ENCODE peak calls at places on chromosomes 3 and 15, in seven cellular contexts. S is GM23338; V is Calu3; C is uterus; E is heart right ventricle; J is activated effector memory CD4-positive, alpha-beta T cell treated with Interleukin-2 at 50 U/mL for 16 hours; P is WTC11. X is an unnamed sample.

GRCh38 chr3:38649500-38650247 is at the start of gene SCN5A:
- DNase-seq in S (peak), E (peak), V (peak), C (no peak), P (peak), J (peak), X (peak)

GRCh38 chr15:73264881-73265280 is 103.9 kb downstream of the HCN4 start:
- DNase-seq in C (no peak), V (no peak), E (no peak), P (no peak), S (no peak), J (no peak), X (no peak)

GRCh38 chr3:452221-452620 is 255.7 kb downstream of the CHL1 start:
- DNase-seq in C (no peak), E (no peak), P (no peak), J (no peak), V (no peak), S (no peak), X (no peak)

GRCh38 chr3:174223611-174224010 is 635.5 kb upstream of the NAALADL2 start:
- DNase-seq in C (no peak), P (no peak), J (no peak), E (no peak), V (no peak), S (no peak), X (no peak)

GRCh38 chr15:71189723-71190122 is 74.5 kb downstream of the THSD4 start:
- DNase-seq in V (no peak), C (no peak), P (no peak), E (no peak), S (no peak), J (no peak), X (no peak)

GRCh38 chr3:134361162-134361831 is 12.9 kb downstream of the AMOTL2 start:
- DNase-seq in E (no peak), J (no peak), V (no peak), S (no peak), P (no peak), C (no peak), X (no peak)

GRCh38 chr3:183181606-183182005 is 19.1 kb upstream of the LAMP3 start:
- DNase-seq in P (no peak), S (no peak), E (no peak), C (no peak), V (no peak), J (no peak), X (no peak)

GRCh38 chr15:31308185-31308639 is 18.4 kb upstream of the KLF13 start:
- DNase-seq in J (no peak), C (no peak), E (no peak), P (peak), V (no peak), S (peak), X (no peak)